ENCODE peak calls at places on chromosomes 4 and X, in ten cellular contexts. F is CD4-positive, alpha-beta memory T cell; U is Caco-2; A is fibroblast of mammary gland; Q is right atrium auricular region; H is BJ; X is aorta; B is fibroblast of lung; L is AG09309; O is ascending aorta. I is an unnamed sample.

GRCh38 chr4:40675166-40675565 is 45.5 kb upstream of the RBM47 start:
- DNase-seq in F (no peak), U (no peak), A (no peak), Q (no peak), H (no peak), X (no peak), B (no peak), L (no peak), O (no peak), I (no peak)

GRCh38 chr4:157713342-157713741 is 459.5 kb downstream of the GASK1B start:
- DNase-seq in F (peak), U (no peak), A (peak), Q (no peak), H (no peak), X (no peak), B (no peak), L (no peak), O (no peak), I (no peak)

GRCh38 chr4:87306056-87306455 is 16.6 kb downstream of the HSD17B13 start:
- DNase-seq in F (no peak), U (no peak), A (no peak), Q (no peak), H (no peak), X (no peak), B (no peak), L (no peak), O (no peak), I (no peak)

GRCh38 chr4:158053801-158054200 is 119.0 kb downstream of the GASK1B start:
- DNase-seq in F (no peak), U (no peak), A (no peak), Q (no peak), H (no peak), X (no peak), B (no peak), L (no peak), O (no peak), I (no peak)

GRCh38 chrX:129980043-129980442 is 2.4 kb upstream of the BCORL1 start:
- DNase-seq in F (peak), U (no peak), A (no peak), Q (no peak), H (no peak), X (peak), B (no peak), L (no peak), O (peak), I (no peak)

GRCh38 chr4:7841071-7841470 is 98.6 kb downstream of the AFAP1 start:
- DNase-seq in F (no peak), U (no peak), A (no peak), Q (no peak), H (no peak), X (no peak), B (no peak), L (no peak), O (no peak), I (no peak)

GRCh38 chrX:1093112-1093511 is 119.3 kb downstream of the CRLF2 start:
- DNase-seq in F (no peak), U (no peak), A (no peak), Q (no peak), H (no peak), X (no peak), B (no peak), L (no peak), O (no peak), I (no peak)

GRCh38 chrX:98795636-98796035 is 1614.4 kb downstream of the PCDH19 start:
- DNase-seq in F (no peak), U (no peak), A (peak), Q (no peak), H (no peak), X (no peak), B (peak), L (no peak), O (no peak), I (no peak)

GRCh38 chr4:125243835-125244397 is 70.8 kb upstream of the FAT4 start:
- DNase-seq in F (no peak), U (no peak), A (no peak), Q (no peak), H (no peak), X (no peak), B (peak), L (no peak), O (no peak), I (no peak)

GRCh38 chr4:15894923-15895411 is 43.6 kb downstream of the FGFBP1 start:
- DNase-seq in F (no peak), U (no peak), A (peak), Q (no peak), H (no peak), X (no peak), B (no peak), L (no peak), O (no peak), I (no peak)

GRCh38 chrX:134171661-134172587 is 65.1 kb upstream of the CCDC160 start:
- DNase-seq in F (no peak), U (no peak), A (no peak), Q (no peak), H (no peak), X (peak), B (peak), L (no peak), O (no peak), I (no peak)

GRCh38 chr4:26490111-26490979 is at the start of gene CCKAR:
- DNase-seq in F (no peak), U (no peak), A (no peak), Q (no peak), H (no peak), X (no peak), B (no peak), L (no peak), O (no peak), I (no peak)

GRCh38 chr4:71827811-71828210 is 43.9 kb upstream of the GC start:
- DNase-seq in F (no peak), U (no peak), A (no peak), Q (no peak), H (no peak), X (no peak), B (no peak), L (no peak), O (no peak), I (no peak)

GRCh38 chr4:39363773-39364393 is 2.3 kb downstream of the RFC1 start:
- DNase-seq in F (no peak), U (no peak), A (no peak), Q (no peak), H (no peak), X (no peak), B (no peak), L (no peak), O (no peak), I (no peak)

GRCh38 chrX:56366901-56367300 is 134.7 kb downstream of the KLF8 start:
- DNase-seq in F (no peak), U (peak), A (no peak), Q (no peak), H (no peak), X (no peak), B (no peak), L (no peak), O (no peak), I (no peak)

GRCh38 chr4:4216668-4217067 is 10.1 kb downstream of the OTOP1 start:
- DNase-seq in F (no peak), U (no peak), A (peak), Q (no peak), H (peak), X (no peak), B (no peak), L (no peak), O (no peak), I (no peak)

DNA sequence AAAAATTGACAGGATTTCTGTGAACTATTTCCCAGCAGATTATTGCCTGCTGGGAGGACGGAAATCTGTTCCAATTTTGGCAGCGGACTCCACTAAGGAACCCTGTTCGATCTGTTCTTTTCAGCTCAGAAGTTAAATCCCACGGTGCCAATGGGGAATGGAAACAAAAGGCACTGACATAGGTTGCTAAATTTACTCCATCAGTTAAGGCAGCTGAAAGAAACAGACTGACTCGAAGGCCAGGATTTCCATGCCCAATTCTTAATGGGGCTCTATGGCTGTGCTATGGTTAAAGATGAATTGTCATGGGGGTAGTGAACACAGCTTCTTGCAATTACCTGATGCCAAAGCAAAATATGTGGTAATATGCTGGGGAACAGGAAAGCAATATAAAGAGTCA is 126.6 kb upstream of the HPGD start:
- DNase-seq in F (no peak), U (no peak), A (no peak), Q (no peak), H (no peak), X (no peak), B (no peak), L (no peak), O (no peak), I (no peak)
- H3K4me3 ChIP-seq in F (no peak), U (no peak), A (no peak), Q (no peak), H (no peak), X (no peak), B (no peak), L (no peak), O (no peak), I (no peak)

GRCh38 chr4:163195247-163195765 is 28.6 kb upstream of the NAF1 start:
- DNase-seq in F (no peak), U (no peak), A (no peak), Q (no peak), H (no peak), X (no peak), B (no peak), L (no peak), O (no peak), I (no peak)

GRCh38 chr4:163196904-163197505 is 30.3 kb upstream of the NAF1 start:
- DNase-seq in F (no peak), U (no peak), A (no peak), Q (no peak), H (no peak), X (no peak), B (no peak), L (no peak), O (no peak), I (no peak)

GRCh38 chr4:163191999-163192398 is 25.3 kb upstream of the NAF1 start:
- DNase-seq in F (no peak), U (no peak), A (peak), Q (no peak), H (no peak), X (no peak), B (no peak), L (no peak), O (no peak), I (no peak)

GRCh38 chr4:163194593-163194992 is 27.9 kb upstream of the NAF1 start:
- DNase-seq in F (no peak), U (no peak), A (no peak), Q (peak), H (no peak), X (peak), B (no peak), L (no peak), O (peak), I (no peak)

DNA sequence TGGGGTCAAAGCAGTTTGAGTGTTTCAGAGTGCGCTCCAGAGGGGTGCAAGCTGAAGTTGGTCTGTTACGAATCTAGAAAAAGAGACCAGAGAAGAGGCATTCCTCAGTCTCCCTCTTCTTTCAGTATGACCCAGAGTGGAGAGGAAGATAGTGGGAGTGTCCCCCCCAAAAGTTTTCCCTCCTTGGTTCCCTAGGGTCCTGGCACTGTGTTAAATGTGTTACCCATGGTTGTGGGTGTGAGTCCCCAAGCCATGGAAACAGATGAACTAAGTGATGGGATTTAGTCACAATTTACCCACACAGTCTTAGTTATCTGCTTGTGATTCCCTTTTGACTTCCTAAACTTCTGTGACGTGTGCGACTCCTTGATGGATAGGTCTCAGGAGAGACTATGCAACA is 27.0 kb upstream of the NAF1 start:
- DNase-seq in F (no peak), U (no peak), A (no peak), Q (no peak), H (no peak), X (no peak), B (no peak), L (no peak), O (no peak), I (no peak)
- H3K4me3 ChIP-seq in F (no peak), U (no peak), A (no peak), Q (no peak), H (no peak), X (no peak), B (no peak), L (no peak), O (no peak), I (no peak)

GRCh38 chr4:176782794-176783193 is 9.9 kb downstream of the VEGFC start:
- DNase-seq in F (no peak), U (no peak), A (peak), Q (no peak), H (no peak), X (no peak), B (no peak), L (no peak), O (no peak), I (no peak)

GRCh38 chr4:176781739-176782100 is 11.0 kb downstream of the VEGFC start:
- DNase-seq in F (no peak), U (no peak), A (no peak), Q (no peak), H (no peak), X (no peak), B (no peak), L (no peak), O (no peak), I (no peak)

GRCh38 chr4:176782191-176782590 is 10.5 kb downstream of the VEGFC start:
- DNase-seq in F (no peak), U (no peak), A (no peak), Q (no peak), H (no peak), X (no peak), B (no peak), L (no peak), O (no peak), I (no peak)

GRCh38 chr4:176779421-176779820 is 13.3 kb downstream of the VEGFC start:
- DNase-seq in F (no peak), U (no peak), A (no peak), Q (no peak), H (no peak), X (no peak), B (no peak), L (no peak), O (no peak), I (no peak)

GRCh38 chr4:176780995-176781738 is 11.6 kb downstream of the VEGFC start:
- DNase-seq in F (no peak), U (no peak), A (peak), Q (no peak), H (no peak), X (no peak), B (peak), L (no peak), O (no peak), I (no peak)
- H3K4me3 ChIP-seq in F (no peak), U (no peak), A (no peak), Q (no peak), H (peak), X (no peak), B (no peak), L (no peak), O (no peak), I (no peak)

DNA sequence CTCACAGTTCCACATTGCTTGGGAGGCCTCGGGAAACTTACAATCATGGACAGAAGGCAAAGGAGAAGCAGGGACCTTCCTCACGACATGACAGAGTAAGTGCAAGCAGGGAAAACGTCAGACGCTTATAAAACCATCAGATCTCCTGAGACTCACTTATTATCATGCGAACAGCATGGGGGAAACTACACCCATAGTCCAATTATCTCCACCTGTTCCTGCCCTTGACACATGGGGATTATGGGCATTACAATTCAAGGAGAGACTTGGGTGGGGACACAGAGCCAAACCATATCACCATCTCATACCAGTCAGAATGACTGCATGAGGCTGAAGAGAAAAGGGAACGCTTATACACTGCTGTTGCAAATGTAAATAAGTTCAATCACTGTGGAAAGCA is 1066.9 kb upstream of the PCDH7 start:
- DNase-seq in F (no peak), U (no peak), A (no peak), Q (no peak), H (no peak), X (no peak), B (no peak), L (no peak), O (no peak), I (no peak)
- H3K4me3 ChIP-seq in F (no peak), U (no peak), A (no peak), Q (no peak), H (no peak), X (no peak), B (no peak), L (no peak), O (no peak), I (no peak)

GRCh38 chr4:13523105-13523477 is 21.2 kb downstream of the NKX3-2 start:
- DNase-seq in F (no peak), U (no peak), A (no peak), Q (no peak), H (no peak), X (no peak), B (no peak), L (no peak), O (no peak), I (no peak)

GRCh38 chr4:13525606-13526281 is 18.6 kb downstream of the NKX3-2 start:
- DNase-seq in F (no peak), U (no peak), A (no peak), Q (no peak), H (no peak), X (no peak), B (no peak), L (no peak), O (no peak), I (no peak)

GRCh38 chr4:13523591-13524503 is 20.5 kb downstream of the NKX3-2 start:
- DNase-seq in F (no peak), U (no peak), A (no peak), Q (no peak), H (no peak), X (no peak), B (no peak), L (no peak), O (no peak), I (no peak)

GRCh38 chr4:13526658-13527057 is 17.6 kb downstream of the NKX3-2 start:
- DNase-seq in F (no peak), U (no peak), A (no peak), Q (no peak), H (no peak), X (no peak), B (no peak), L (no peak), O (no peak), I (no peak)

DNA sequence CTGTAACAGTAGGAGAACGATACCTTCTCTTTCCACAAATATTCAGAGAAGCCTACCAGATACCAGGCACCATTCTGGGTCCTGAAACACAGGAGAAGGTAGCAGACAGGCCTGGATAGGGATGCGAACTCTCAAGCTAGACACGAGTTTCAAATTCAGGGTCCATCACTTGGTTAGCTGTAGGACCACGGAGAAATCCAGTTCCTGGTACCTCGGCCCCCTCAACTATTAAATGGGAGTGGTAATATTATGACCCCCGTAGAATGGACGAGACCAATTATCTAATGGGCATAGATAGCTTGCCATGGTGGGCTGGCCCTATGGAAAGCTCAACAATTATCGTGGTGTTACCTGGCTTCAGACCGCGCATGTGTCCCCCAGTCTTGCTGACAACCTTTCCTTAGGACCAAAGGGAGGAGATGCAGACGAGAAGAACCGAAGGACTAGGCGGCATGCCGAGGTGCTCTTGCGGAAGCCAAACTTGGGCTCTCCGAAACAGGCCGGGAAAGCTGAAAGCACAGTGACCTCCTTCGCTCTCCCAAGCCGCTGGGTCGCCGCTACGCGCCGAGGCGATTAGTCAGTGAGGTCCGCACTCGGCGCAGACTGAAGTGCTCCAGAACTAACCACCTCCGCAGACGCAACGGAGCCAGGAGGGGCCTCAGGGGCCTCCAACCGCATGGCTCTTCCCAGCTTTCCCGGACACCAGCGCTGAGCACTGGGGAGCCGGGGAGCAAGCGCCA is 19.6 kb downstream of the NKX3-2 start:
- DNase-seq in F (no peak), U (no peak), A (peak), Q (no peak), H (no peak), X (no peak), B (no peak), L (no peak), O (no peak), I (no peak)
- H3K4me3 ChIP-seq in F (no peak), U (no peak), A (no peak), Q (no peak), H (no peak), X (no peak), B (no peak), L (no peak), O (no peak), I (no peak)

GRCh38 chr4:27692098-27692679 is 831.5 kb downstream of the STIM2 start:
- DNase-seq in F (no peak), U (peak), A (peak), Q (no peak), H (no peak), X (no peak), B (peak), L (peak), O (no peak), I (no peak)
- H3K4me3 ChIP-seq in F (no peak), U (no peak), A (no peak), Q (no peak), H (no peak), X (no peak), B (no peak), L (no peak), O (no peak), I (no peak)

GRCh38 chr4:75726577-75726976 is 2.2 kb downstream of the USO1 start:
- DNase-seq in F (no peak), U (no peak), A (peak), Q (no peak), H (no peak), X (no peak), B (no peak), L (no peak), O (peak), I (no peak)
- H3K4me3 ChIP-seq in F (no peak), U (no peak), A (peak), Q (peak), H (peak), X (peak), B (peak), L (peak), O (peak), I (no peak)

I was measured in esophagus squamous epithelium.